ENCODE peak calls at places on chromosomes 13 and 19, in six cellular contexts. One of them, this sample, is unnamed.

GRCh38 chr19:15112385-15112784 is 5.2 kb downstream of the SYDE1 start:
- DNase-seq in activated CD4-positive, CD25-positive, alpha-beta regulatory T cell: no peak
- DNase-seq in left kidney: peak
- DNase-seq in IMR-90: no peak
- DNase-seq in ureter: no peak
- DNase-seq in EH: no peak
- DNase-seq in this sample: peak

GRCh38 chr19:56764296-56764695 is 76.2 kb downstream of the PEG3 start:
- DNase-seq in activated CD4-positive, CD25-positive, alpha-beta regulatory T cell: no peak
- DNase-seq in left kidney: no peak
- DNase-seq in IMR-90: no peak
- DNase-seq in ureter: no peak
- DNase-seq in EH: no peak
- DNase-seq in this sample: no peak

GRCh38 chr19:46353730-46354528 is 7.0 kb downstream of the PPP5C start:
- DNase-seq in activated CD4-positive, CD25-positive, alpha-beta regulatory T cell: no peak
- DNase-seq in left kidney: no peak
- DNase-seq in IMR-90: no peak
- DNase-seq in ureter: no peak
- DNase-seq in EH: no peak
- DNase-seq in this sample: no peak

GRCh38 chr13:75480691-75481175 is 1.2 kb downstream of the TBC1D4 start:
- DNase-seq in activated CD4-positive, CD25-positive, alpha-beta regulatory T cell: no peak
- DNase-seq in left kidney: peak
- DNase-seq in IMR-90: peak
- DNase-seq in ureter: peak
- DNase-seq in EH: peak
- DNase-seq in this sample: peak

GRCh38 chr13:96821381-96821780 is 172.9 kb downstream of the OXGR1 start:
- DNase-seq in activated CD4-positive, CD25-positive, alpha-beta regulatory T cell: no peak
- DNase-seq in left kidney: no peak
- DNase-seq in IMR-90: peak
- DNase-seq in ureter: no peak
- DNase-seq in EH: peak
- DNase-seq in this sample: no peak

GRCh38 chr13:78934336-78934735 is 275.4 kb upstream of the OBI1 start:
- DNase-seq in activated CD4-positive, CD25-positive, alpha-beta regulatory T cell: no peak
- DNase-seq in left kidney: no peak
- DNase-seq in IMR-90: no peak
- DNase-seq in ureter: no peak
- DNase-seq in EH: no peak
- DNase-seq in this sample: no peak

GRCh38 chr13:95039415-95039814 is 261.8 kb downstream of the ABCC4 start:
- DNase-seq in activated CD4-positive, CD25-positive, alpha-beta regulatory T cell: no peak
- DNase-seq in left kidney: no peak
- DNase-seq in IMR-90: peak
- DNase-seq in ureter: no peak
- DNase-seq in EH: peak
- DNase-seq in this sample: no peak

GRCh38 chr19:11225815-11226214 is 13.6 kb upstream of the ANGPTL8 start:
- DNase-seq in activated CD4-positive, CD25-positive, alpha-beta regulatory T cell: no peak
- DNase-seq in left kidney: no peak
- DNase-seq in IMR-90: no peak
- DNase-seq in ureter: no peak
- DNase-seq in EH: no peak
- DNase-seq in this sample: no peak

GRCh38 chr13:51397262-51397933 is 55.4 kb downstream of the INTS6 start:
- DNase-seq in activated CD4-positive, CD25-positive, alpha-beta regulatory T cell: no peak
- DNase-seq in left kidney: peak
- DNase-seq in IMR-90: peak
- DNase-seq in ureter: peak
- DNase-seq in EH: peak
- DNase-seq in this sample: peak

GRCh38 chr13:24734951-24735350 is 29.0 kb upstream of the RNF17 start:
- DNase-seq in activated CD4-positive, CD25-positive, alpha-beta regulatory T cell: no peak
- DNase-seq in left kidney: no peak
- DNase-seq in IMR-90: no peak
- DNase-seq in ureter: no peak
- DNase-seq in EH: no peak
- DNase-seq in this sample: no peak

GRCh38 chr13:27985600-27985999 is 2.9 kb downstream of the URAD start:
- DNase-seq in activated CD4-positive, CD25-positive, alpha-beta regulatory T cell: no peak
- DNase-seq in left kidney: no peak
- DNase-seq in IMR-90: no peak
- DNase-seq in ureter: no peak
- DNase-seq in EH: no peak
- DNase-seq in this sample: no peak

GRCh38 chr13:59112375-59112774 is 1051.4 kb downstream of the DIAPH3 start:
- DNase-seq in activated CD4-positive, CD25-positive, alpha-beta regulatory T cell: no peak
- DNase-seq in left kidney: peak
- DNase-seq in IMR-90: peak
- DNase-seq in ureter: no peak
- DNase-seq in EH: peak
- DNase-seq in this sample: peak

GRCh38 chr19:40594657-40595077 is 6.5 kb upstream of the LTBP4 start:
- DNase-seq in activated CD4-positive, CD25-positive, alpha-beta regulatory T cell: no peak
- DNase-seq in left kidney: no peak
- DNase-seq in IMR-90: peak
- DNase-seq in ureter: no peak
- DNase-seq in EH: peak
- DNase-seq in this sample: no peak

GRCh38 chr19:44988896-44989563 is 12.2 kb upstream of the RELB start:
- DNase-seq in activated CD4-positive, CD25-positive, alpha-beta regulatory T cell: peak
- DNase-seq in left kidney: peak
- DNase-seq in IMR-90: peak
- DNase-seq in ureter: peak
- DNase-seq in EH: peak
- DNase-seq in this sample: peak

GRCh38 chr13:108663710-108664109 is 34.3 kb downstream of the MYO16 start:
- DNase-seq in activated CD4-positive, CD25-positive, alpha-beta regulatory T cell: no peak
- DNase-seq in left kidney: no peak
- DNase-seq in IMR-90: no peak
- DNase-seq in ureter: no peak
- DNase-seq in EH: no peak
- DNase-seq in this sample: no peak

GRCh38 chr13:96527497-96527896 is 437.6 kb downstream of the HS6ST3 start:
- DNase-seq in activated CD4-positive, CD25-positive, alpha-beta regulatory T cell: no peak
- DNase-seq in left kidney: no peak
- DNase-seq in IMR-90: no peak
- DNase-seq in ureter: no peak
- DNase-seq in EH: no peak
- DNase-seq in this sample: no peak

GRCh38 chr19:37957176-37957575 is 50.2 kb downstream of the SIPA1L3 start:
- DNase-seq in activated CD4-positive, CD25-positive, alpha-beta regulatory T cell: no peak
- DNase-seq in left kidney: no peak
- DNase-seq in IMR-90: no peak
- DNase-seq in ureter: no peak
- DNase-seq in EH: no peak
- DNase-seq in this sample: no peak

GRCh38 chr13:71591380-71591779 is 275.6 kb downstream of the DACH1 start:
- DNase-seq in activated CD4-positive, CD25-positive, alpha-beta regulatory T cell: no peak
- DNase-seq in left kidney: no peak
- DNase-seq in IMR-90: no peak
- DNase-seq in ureter: no peak
- DNase-seq in EH: no peak
- DNase-seq in this sample: no peak

GRCh38 chr13:98276486-98276885 is 99.4 kb upstream of the RNF113B start:
- DNase-seq in activated CD4-positive, CD25-positive, alpha-beta regulatory T cell: no peak
- DNase-seq in left kidney: no peak
- DNase-seq in IMR-90: peak
- DNase-seq in ureter: no peak
- DNase-seq in EH: peak
- DNase-seq in this sample: peak

This sample was measured in NCI-H69.